ENCODE peak calls at places on chromosomes 4 and X, in eight cellular contexts. One of them, this sample, is unnamed.

GRCh38 chr4:56197387-56197786 is 189.9 kb downstream of the AASDH start:
- DNase-seq in T-helper 2 cell: no peak
- DNase-seq in NCI-H1092: no peak
- DNase-seq in GM20000: no peak
- DNase-seq in tibial artery: no peak
- DNase-seq in GM23248: peak; percentile 8
- DNase-seq in upper lobe of right lung: no peak
- DNase-seq in ovary: no peak
- DNase-seq in this sample: no peak

GRCh38 chrX:103101280-103102042 is 8.5 kb upstream of the NXF3 start:
- DNase-seq in ovary: no peak
- DNase-seq in GM20000: no peak
- DNase-seq in NCI-H1092: no peak
- DNase-seq in upper lobe of right lung: no peak
- DNase-seq in GM23248: no peak
- DNase-seq in T-helper 2 cell: no peak
- DNase-seq in tibial artery: no peak
- DNase-seq in this sample: no peak

GRCh38 chr4:10006236-10006603 is 15.1 kb downstream of the SLC2A9 start:
- DNase-seq in ovary: no peak
- DNase-seq in T-helper 2 cell: no peak
- DNase-seq in GM23248: peak; percentile 84
- DNase-seq in tibial artery: peak; percentile 82
- DNase-seq in NCI-H1092: no peak
- DNase-seq in upper lobe of right lung: no peak
- DNase-seq in GM20000: no peak
- DNase-seq in this sample: no peak

GRCh38 chrX:9110808-9111207 is 76.9 kb upstream of the FAM9B start:
- DNase-seq in ovary: no peak
- DNase-seq in T-helper 2 cell: no peak
- DNase-seq in tibial artery: no peak
- DNase-seq in upper lobe of right lung: no peak
- DNase-seq in GM20000: no peak
- DNase-seq in NCI-H1092: no peak
- DNase-seq in GM23248: no peak
- DNase-seq in this sample: no peak

GRCh38 chrX:51420610-51421009 is 75.8 kb downstream of the NUDT11 start:
- DNase-seq in upper lobe of right lung: no peak
- DNase-seq in ovary: no peak
- DNase-seq in T-helper 2 cell: peak; percentile 57
- DNase-seq in GM20000: no peak
- DNase-seq in tibial artery: no peak
- DNase-seq in GM23248: peak; percentile 54
- DNase-seq in NCI-H1092: no peak
- DNase-seq in this sample: no peak

GRCh38 chrX:148500428-148501120 is at the start of gene AFF2:
- DNase-seq in T-helper 2 cell: peak; percentile 82
- DNase-seq in upper lobe of right lung: peak; percentile 66
- DNase-seq in GM23248: peak; percentile 63
- DNase-seq in GM20000: peak; percentile 33
- DNase-seq in tibial artery: no peak
- DNase-seq in ovary: peak; percentile 49
- DNase-seq in NCI-H1092: no peak
- DNase-seq in this sample: peak; percentile 79

GRCh38 chr4:25795566-25796454 is 67.0 kb downstream of the SEL1L3 start:
- DNase-seq in GM20000: no peak
- DNase-seq in T-helper 2 cell: no peak
- DNase-seq in ovary: no peak
- DNase-seq in upper lobe of right lung: no peak
- DNase-seq in GM23248: peak; percentile 95
- DNase-seq in tibial artery: no peak
- DNase-seq in NCI-H1092: no peak
- DNase-seq in this sample: no peak

GRCh38 chr4:10670346-10670745 is 14.2 kb downstream of the CLNK start:
- DNase-seq in T-helper 2 cell: no peak
- DNase-seq in tibial artery: no peak
- DNase-seq in upper lobe of right lung: no peak
- DNase-seq in NCI-H1092: no peak
- DNase-seq in ovary: no peak
- DNase-seq in GM23248: no peak
- DNase-seq in GM20000: no peak
- DNase-seq in this sample: no peak

GRCh38 chr4:113827285-113827684 is 65.7 kb upstream of the CAMK2D start:
- DNase-seq in tibial artery: no peak
- DNase-seq in upper lobe of right lung: no peak
- DNase-seq in GM23248: peak; percentile 87
- DNase-seq in T-helper 2 cell: no peak
- DNase-seq in ovary: no peak
- DNase-seq in NCI-H1092: no peak
- DNase-seq in GM20000: no peak
- DNase-seq in this sample: no peak

GRCh38 chr4:85761803-85762202 is 286.9 kb downstream of the ARHGAP24 start:
- DNase-seq in tibial artery: peak; percentile 73
- DNase-seq in GM20000: no peak
- DNase-seq in ovary: no peak
- DNase-seq in upper lobe of right lung: no peak
- DNase-seq in GM23248: peak; percentile 50
- DNase-seq in T-helper 2 cell: no peak
- DNase-seq in NCI-H1092: no peak
- DNase-seq in this sample: peak; percentile 83

GRCh38 chrX:132407704-132408103 is 81.1 kb downstream of the MBNL3 start:
- DNase-seq in GM23248: no peak
- DNase-seq in ovary: no peak
- DNase-seq in upper lobe of right lung: no peak
- DNase-seq in NCI-H1092: no peak
- DNase-seq in GM20000: no peak
- DNase-seq in tibial artery: no peak
- DNase-seq in T-helper 2 cell: no peak
- DNase-seq in this sample: no peak

GRCh38 chr4:119667802-119668201 is 39.2 kb upstream of the PDE5A start:
- DNase-seq in GM20000: no peak
- DNase-seq in ovary: no peak
- DNase-seq in tibial artery: no peak
- DNase-seq in NCI-H1092: no peak
- DNase-seq in T-helper 2 cell: no peak
- DNase-seq in upper lobe of right lung: no peak
- DNase-seq in GM23248: peak; percentile 38
- DNase-seq in this sample: no peak

GRCh38 chrX:69032601-69033000 is 132.7 kb downstream of the PJA1 start:
- DNase-seq in T-helper 2 cell: no peak
- DNase-seq in upper lobe of right lung: no peak
- DNase-seq in ovary: no peak
- DNase-seq in GM20000: no peak
- DNase-seq in GM23248: no peak
- DNase-seq in tibial artery: no peak
- DNase-seq in NCI-H1092: no peak
- DNase-seq in this sample: no peak

GRCh38 chrX:46665232-46666162 is 91.9 kb downstream of the CHST7 start:
- DNase-seq in NCI-H1092: no peak
- DNase-seq in tibial artery: no peak
- DNase-seq in ovary: no peak
- DNase-seq in GM23248: peak; percentile 34
- DNase-seq in GM20000: no peak
- DNase-seq in upper lobe of right lung: no peak
- DNase-seq in T-helper 2 cell: no peak
- DNase-seq in this sample: no peak

GRCh38 chrX:72245461-72246089 is 6.7 kb upstream of the ERCC6L start:
- DNase-seq in GM20000: peak; percentile 48
- DNase-seq in NCI-H1092: peak; percentile 12
- DNase-seq in tibial artery: no peak
- DNase-seq in GM23248: peak; percentile 68
- DNase-seq in T-helper 2 cell: no peak
- DNase-seq in ovary: no peak
- DNase-seq in upper lobe of right lung: no peak
- DNase-seq in this sample: no peak

GRCh38 chrX:109384569-109385174 is 97.2 kb downstream of the GUCY2F start:
- DNase-seq in GM20000: peak; percentile 4
- DNase-seq in upper lobe of right lung: no peak
- DNase-seq in GM23248: peak; percentile 49
- DNase-seq in NCI-H1092: no peak
- DNase-seq in ovary: peak; percentile 19
- DNase-seq in tibial artery: no peak
- DNase-seq in T-helper 2 cell: no peak
- DNase-seq in this sample: no peak

GRCh38 chr4:77344001-77344400 is 187.0 kb downstream of the CCNG2 start:
- DNase-seq in NCI-H1092: no peak
- DNase-seq in upper lobe of right lung: no peak
- DNase-seq in tibial artery: no peak
- DNase-seq in GM20000: no peak
- DNase-seq in ovary: no peak
- DNase-seq in GM23248: no peak
- DNase-seq in T-helper 2 cell: peak; percentile 3
- DNase-seq in this sample: no peak

GRCh38 chr4:2862528-2862927 is 18.9 kb downstream of the ADD1 start:
- DNase-seq in ovary: no peak
- DNase-seq in T-helper 2 cell: no peak
- DNase-seq in tibial artery: no peak
- DNase-seq in GM23248: peak; percentile 71
- DNase-seq in upper lobe of right lung: no peak
- DNase-seq in GM20000: no peak
- DNase-seq in NCI-H1092: no peak
- DNase-seq in this sample: no peak

GRCh38 chrX:68429216-68429615 is 4.1 kb downstream of the OPHN1 start:
- DNase-seq in tibial artery: no peak
- DNase-seq in NCI-H1092: no peak
- DNase-seq in GM23248: peak; percentile 80
- DNase-seq in GM20000: no peak
- DNase-seq in upper lobe of right lung: no peak
- DNase-seq in T-helper 2 cell: no peak
- DNase-seq in ovary: no peak
- DNase-seq in this sample: no peak

GRCh38 chr4:143381171-143382118 is 44.8 kb downstream of the GAB1 start:
- DNase-seq in GM20000: no peak
- DNase-seq in T-helper 2 cell: no peak
- DNase-seq in ovary: peak; percentile 71
- DNase-seq in NCI-H1092: no peak
- DNase-seq in GM23248: peak; percentile 90
- DNase-seq in tibial artery: peak; percentile 93
- DNase-seq in upper lobe of right lung: no peak
- DNase-seq in this sample: peak; percentile 92

GRCh38 chr4:30865676-30866075 is 145.5 kb downstream of the PCDH7 start:
- DNase-seq in ovary: no peak
- DNase-seq in T-helper 2 cell: no peak
- DNase-seq in GM20000: no peak
- DNase-seq in GM23248: no peak
- DNase-seq in tibial artery: no peak
- DNase-seq in NCI-H1092: no peak
- DNase-seq in upper lobe of right lung: no peak
- DNase-seq in this sample: no peak

GRCh38 chrX:40176256-40176978 is 78.7 kb upstream of the BCOR start:
- DNase-seq in GM20000: peak; percentile 71
- DNase-seq in T-helper 2 cell: peak; percentile 87
- DNase-seq in ovary: peak; percentile 79
- DNase-seq in NCI-H1092: no peak
- DNase-seq in upper lobe of right lung: peak; percentile 90
- DNase-seq in GM23248: peak; percentile 66
- DNase-seq in tibial artery: peak; percentile 84
- DNase-seq in this sample: peak; percentile 93

GRCh38 chr4:169557061-169557636 is 55.2 kb downstream of the NEK1 start:
- DNase-seq in GM20000: no peak
- DNase-seq in T-helper 2 cell: no peak
- DNase-seq in upper lobe of right lung: no peak
- DNase-seq in ovary: no peak
- DNase-seq in NCI-H1092: no peak
- DNase-seq in GM23248: no peak
- DNase-seq in tibial artery: no peak
- DNase-seq in this sample: no peak

GRCh38 chr4:16289872-16290554 is 63.7 kb upstream of the TAPT1 start:
- DNase-seq in tibial artery: no peak
- DNase-seq in NCI-H1092: no peak
- DNase-seq in GM23248: peak; percentile 58
- DNase-seq in ovary: no peak
- DNase-seq in upper lobe of right lung: no peak
- DNase-seq in GM20000: peak; percentile 36
- DNase-seq in T-helper 2 cell: peak; percentile 19
- DNase-seq in this sample: no peak

GRCh38 chr4:141926414-141926813 is 290.0 kb downstream of the IL15 start:
- DNase-seq in T-helper 2 cell: no peak
- DNase-seq in upper lobe of right lung: no peak
- DNase-seq in tibial artery: no peak
- DNase-seq in GM20000: no peak
- DNase-seq in NCI-H1092: no peak
- DNase-seq in ovary: no peak
- DNase-seq in GM23248: no peak
- DNase-seq in this sample: no peak

GRCh38 chr4:3308691-3309090 is 15.9 kb downstream of the RGS12 start:
- DNase-seq in GM20000: no peak
- DNase-seq in T-helper 2 cell: no peak
- DNase-seq in NCI-H1092: no peak
- DNase-seq in GM23248: no peak
- DNase-seq in tibial artery: peak; percentile 25
- DNase-seq in upper lobe of right lung: peak; percentile 42
- DNase-seq in ovary: peak; percentile 12
- DNase-seq in this sample: no peak

GRCh38 chr4:5635826-5636196 is 72.5 kb downstream of the EVC2 start:
- DNase-seq in upper lobe of right lung: no peak
- DNase-seq in NCI-H1092: no peak
- DNase-seq in GM20000: no peak
- DNase-seq in T-helper 2 cell: peak; percentile 23
- DNase-seq in GM23248: peak; percentile 86
- DNase-seq in ovary: no peak
- DNase-seq in tibial artery: no peak
- DNase-seq in this sample: no peak

This sample was measured in posterior vena cava.